ENCODE peak calls at places on chromosomes 7 and 10, in four cellular contexts. B, M, Q and Z are unnamed samples.

GRCh38 chr10:689433-690226 is at the start of gene DIP2C:
- DNase-seq in B (no peak), Q (peak; percentile 16), M (peak; percentile 83), Z (peak; percentile 77)

GRCh38 chr10:124740374-124741280 is 3.6 kb downstream of the FAM53B start:
- DNase-seq in Q (peak; percentile 74), M (peak; percentile 84), B (no peak), Z (no peak)

GRCh38 chr7:16026253-16027020 is 340.0 kb upstream of the MEOX2 start:
- DNase-seq in B (no peak), Q (no peak), M (no peak), Z (no peak)

GRCh38 chr7:27965650-27966049 is 214.9 kb downstream of the JAZF1 start:
- DNase-seq in M (no peak), B (no peak), Q (no peak), Z (no peak)

GRCh38 chr7:46854958-46855473 is 726.9 kb downstream of the TNS3 start:
- DNase-seq in Q (no peak), B (no peak), M (no peak), Z (no peak)

GRCh38 chr7:22667562-22668239 is 59.3 kb upstream of the IL6 start:
- DNase-seq in B (no peak), Q (no peak), M (no peak), Z (no peak)

GRCh38 chr7:133061357-133061756 is 20.5 kb downstream of the CHCHD3 start:
- DNase-seq in M (no peak), Q (no peak), B (no peak), Z (no peak)

GRCh38 chr10:46557319-46558140 is 1.1 kb upstream of the GPRIN2 start:
- DNase-seq in Q (no peak), M (peak; percentile 57), B (no peak), Z (peak; percentile 47)

GRCh38 chr10:5748394-5748803 is 63.8 kb downstream of the TASOR2 start:
- DNase-seq in B (no peak), M (no peak), Q (peak; percentile 91), Z (no peak)

GRCh38 chr10:22573820-22574569 is 140.4 kb downstream of the PIP4K2A start:
- DNase-seq in M (no peak), B (no peak), Q (peak; percentile 28), Z (no peak)

GRCh38 chr10:43160067-43160918 is 22.0 kb downstream of the CSGALNACT2 start:
- DNase-seq in M (no peak), B (no peak), Q (no peak), Z (no peak)

GRCh38 chr10:132671171-132672154 is 114.5 kb downstream of the NKX6-2 start:
- DNase-seq in M (no peak), B (no peak), Q (no peak), Z (no peak)

GRCh38 chr10:24349379-24350110 is 140.6 kb downstream of the KIAA1217 start:
- DNase-seq in B (no peak), Q (no peak), M (no peak), Z (no peak)

GRCh38 chr10:43598447-43598846 is 7.8 kb upstream of the ZNF485 start:
- DNase-seq in B (no peak), Q (no peak), M (no peak), Z (no peak)

GRCh38 chr10:65945071-65945470 is 980.8 kb upstream of the LRRTM3 start:
- DNase-seq in B (no peak), Q (no peak), M (no peak), Z (no peak)

GRCh38 chr10:133299738-133300137 is 8.9 kb downstream of the TUBGCP2 start:
- DNase-seq in B (no peak), Q (no peak), M (no peak), Z (no peak)

GRCh38 chr7:118870187-118870586 is 645.7 kb downstream of the ANKRD7 start:
- DNase-seq in M (no peak), Q (peak; percentile 3), B (no peak), Z (no peak)

GRCh38 chr10:34341473-34341872 is 473.6 kb downstream of the PARD3 start:
- DNase-seq in B (no peak), M (peak; percentile 51), Q (no peak), Z (no peak)

GRCh38 chr10:28984431-28984830 is 304.4 kb upstream of the LYZL1 start:
- DNase-seq in M (peak; percentile 94), Q (peak; percentile 33), B (no peak), Z (no peak)

GRCh38 chr10:114822771-114823463 is 1.3 kb downstream of the FHIP2A start:
- DNase-seq in M (no peak), Q (peak; percentile 23), B (no peak), Z (no peak)

GRCh38 chr7:66371096-66371824 is 166.1 kb downstream of the TPST1 start:
- DNase-seq in M (no peak), B (no peak), Q (no peak), Z (no peak)

GRCh38 chr7:24401628-24402593 is 117.9 kb downstream of the NPY start:
- DNase-seq in B (no peak), M (no peak), Q (peak; percentile 31), Z (no peak)

GRCh38 chr10:12214763-12215218 is 18.8 kb downstream of the CDC123 start:
- DNase-seq in Q (peak; percentile 39), B (no peak), M (no peak), Z (no peak)

GRCh38 chr7:138602456-138602855 is 98.7 kb downstream of the SVOPL start:
- DNase-seq in Q (no peak), M (no peak), B (no peak), Z (no peak)

GRCh38 chr7:143042159-143042820 is 9.9 kb upstream of the OR6V1 start:
- DNase-seq in Q (peak; percentile 7), B (no peak), M (no peak), Z (no peak)

GRCh38 chr10:62893036-62893435 is 76.9 kb upstream of the EGR2 start:
- DNase-seq in Q (no peak), B (no peak), M (no peak), Z (no peak)

GRCh38 chr7:81725496-81726117 is 44.2 kb downstream of the HGF start:
- DNase-seq in M (no peak), B (no peak), Q (no peak), Z (no peak)

GRCh38 chr7:3300221-3300650 is 816 bp upstream of the SDK1 start:
- DNase-seq in B (no peak), M (no peak), Q (peak; percentile 3), Z (no peak)

GRCh38 chr7:20647908-20648776 is 32.7 kb downstream of the ABCB5 start:
- DNase-seq in Q (peak; percentile 18), M (no peak), B (no peak), Z (no peak)

GRCh38 chr10:109427421-109427820 is 495.9 kb downstream of the XPNPEP1 start:
- DNase-seq in Q (no peak), M (no peak), B (no peak), Z (no peak)